ENCODE peak calls at places on chromosomes 3 and 15, in five cellular contexts. One of them, this sample, is unnamed.

GRCh38 chr15:78752492-78753358 is 58.5 kb downstream of the ADAMTS7 start:
- DNase-seq in NAMALWA: no peak
- DNase-seq in B cell: no peak
- DNase-seq in fibroblast of lung: no peak
- DNase-seq in pancreas: no peak
- DNase-seq in this sample: no peak

GRCh38 chr15:66673410-66674322 is 28.4 kb upstream of the SMAD6 start:
- DNase-seq in NAMALWA: no peak
- DNase-seq in B cell: peak
- DNase-seq in fibroblast of lung: no peak
- DNase-seq in pancreas: no peak
- DNase-seq in this sample: peak

GRCh38 chr15:66221126-66221525 is 32.4 kb downstream of the MEGF11 start:
- DNase-seq in NAMALWA: no peak
- DNase-seq in B cell: no peak
- DNase-seq in fibroblast of lung: no peak
- DNase-seq in pancreas: no peak
- DNase-seq in this sample: no peak

GRCh38 chr15:100468265-100468664 is 60.5 kb downstream of the CERS3 start:
- DNase-seq in NAMALWA: no peak
- DNase-seq in B cell: no peak
- DNase-seq in fibroblast of lung: peak
- DNase-seq in pancreas: no peak
- DNase-seq in this sample: no peak

GRCh38 chr3:125683067-125683844 is 88.0 kb upstream of the OSBPL11 start:
- DNase-seq in NAMALWA: no peak
- DNase-seq in B cell: no peak
- DNase-seq in fibroblast of lung: no peak
- DNase-seq in pancreas: no peak
- DNase-seq in this sample: no peak

GRCh38 chr3:156151824-156152428 is 31.5 kb downstream of the KCNAB1 start:
- DNase-seq in NAMALWA: peak
- DNase-seq in B cell: peak
- DNase-seq in fibroblast of lung: peak
- DNase-seq in pancreas: peak
- DNase-seq in this sample: peak

GRCh38 chr3:72186485-72186864 is 401.5 kb upstream of the PROK2 start:
- DNase-seq in NAMALWA: no peak
- DNase-seq in B cell: no peak
- DNase-seq in fibroblast of lung: peak
- DNase-seq in pancreas: no peak
- DNase-seq in this sample: no peak

GRCh38 chr3:22372292-22372949 is 621.4 kb upstream of the ZNF385D start:
- DNase-seq in NAMALWA: no peak
- DNase-seq in B cell: no peak
- DNase-seq in fibroblast of lung: no peak
- DNase-seq in pancreas: peak
- DNase-seq in this sample: no peak